ENCODE peak calls at places on chromosomes 1 and 21, in nine cellular contexts. D is NCI-H774; G is stimulated activated CD4-positive, alpha-beta T cell treated with anti-CD3 and anti-CD28 coated beads, Interleukin-4, amount 100 ng/mL, for 48 hours; J is CD8-positive, alpha-beta memory T cell; O is nephron progenitor cell; V is PC-3; Z is HuH-7; T is pancreas; K is ELF-1. E is an unnamed sample.

GRCh38 chr21:36989699-36990507 is 16.6 kb upstream of the RIPPLY3 start:
- DNase-seq in J (peak), T (peak), Z (peak), O (peak), G (peak), K (peak), D (peak), V (peak), E (peak)

GRCh38 chr1:205324781-205325180 is 3.2 kb upstream of the NUAK2 start:
- DNase-seq in V (no peak), J (no peak), Z (no peak), D (no peak), K (peak), T (no peak), O (no peak), G (no peak), E (no peak)

GRCh38 chr21:28334407-28334806 is 658.3 kb downstream of the LTN1 start:
- DNase-seq in T (no peak), K (no peak), G (no peak), Z (no peak), D (no peak), J (no peak), O (no peak), V (peak), E (no peak)

GRCh38 chr1:82449671-82450070 is 648.9 kb downstream of the ADGRL2 start:
- DNase-seq in T (no peak), K (no peak), J (no peak), Z (no peak), D (no peak), O (no peak), G (no peak), V (no peak), E (no peak)

GRCh38 chr1:22526098-22526497 is 37.2 kb upstream of the EPHA8 start:
- DNase-seq in V (no peak), J (no peak), G (no peak), T (peak), Z (no peak), D (no peak), O (no peak), K (no peak), E (no peak)

GRCh38 chr1:61247881-61248752 is 165.8 kb downstream of the NFIA start:
- DNase-seq in K (no peak), V (no peak), D (no peak), J (no peak), G (no peak), Z (no peak), O (no peak), T (no peak), E (no peak)

GRCh38 chr1:17709981-17710380 is 45.2 kb upstream of the ACTL8 start:
- DNase-seq in J (no peak), O (no peak), D (no peak), Z (no peak), T (no peak), K (no peak), G (no peak), V (no peak), E (no peak)

GRCh38 chr1:54845772-54846171 is 41.2 kb downstream of the DHCR24 start:
- DNase-seq in D (no peak), O (no peak), T (no peak), K (no peak), V (no peak), G (no peak), J (no peak), Z (no peak), E (no peak)

GRCh38 chr1:16226495-16227179 is 10.3 kb downstream of the CPLANE2 start:
- DNase-seq in G (no peak), T (peak), V (no peak), Z (peak), O (peak), K (peak), J (no peak), D (no peak), E (no peak)

GRCh38 chr1:16155537-16156410 is at the start of gene EPHA2:
- DNase-seq in D (no peak), J (no peak), Z (peak), V (peak), K (peak), G (no peak), T (peak), O (peak), E (no peak)

GRCh38 chr1:177164380-177165068 is at the start of gene ASTN1:
- DNase-seq in V (no peak), J (no peak), Z (no peak), D (no peak), K (peak), G (no peak), T (no peak), O (peak), E (no peak)

GRCh38 chr21:28333455-28334108 is 659.1 kb downstream of the LTN1 start:
- DNase-seq in V (no peak), Z (no peak), K (no peak), T (no peak), J (no peak), G (no peak), O (no peak), D (no peak), E (no peak)

GRCh38 chr21:15293251-15293650 is 228.5 kb upstream of the NRIP1 start:
- DNase-seq in O (no peak), Z (no peak), G (no peak), K (peak), T (no peak), D (no peak), V (peak), J (no peak), E (no peak)

GRCh38 chr1:44314401-44314800 is 40.7 kb downstream of the ERI3 start:
- DNase-seq in V (no peak), O (no peak), G (no peak), D (no peak), K (peak), Z (no peak), T (no peak), J (no peak), E (no peak)

GRCh38 chr1:11730429-11730861 is 5.5 kb upstream of the AGTRAP start:
- DNase-seq in O (no peak), T (no peak), K (no peak), D (no peak), J (no peak), G (no peak), Z (no peak), V (peak), E (peak)

GRCh38 chr1:224212618-224213037 is 29.6 kb downstream of the DEGS1 start:
- DNase-seq in K (peak), Z (no peak), V (peak), T (no peak), D (no peak), O (no peak), J (no peak), G (no peak), E (no peak)

GRCh38 chr1:185045793-185046441 is 559 bp downstream of the RNF2 start:
- DNase-seq in O (peak), V (no peak), K (peak), Z (peak), T (peak), D (peak), G (peak), J (no peak), E (no peak)

GRCh38 chr1:229993060-229993459 is 74.0 kb upstream of the GALNT2 start:
- DNase-seq in V (no peak), O (no peak), D (no peak), K (no peak), G (no peak), T (no peak), Z (no peak), J (no peak), E (no peak)

GRCh38 chr1:113303252-113303651 is 87.1 kb upstream of the MAGI3 start:
- DNase-seq in J (no peak), V (no peak), T (no peak), G (no peak), Z (no peak), D (no peak), K (no peak), O (no peak), E (no peak)

GRCh38 chr1:92759361-92759760 is 25.5 kb downstream of the EVI5 start:
- DNase-seq in Z (no peak), J (no peak), V (no peak), T (no peak), O (no peak), G (no peak), D (no peak), K (no peak), E (no peak)

GRCh38 chr1:201490708-201491131 is 16.2 kb downstream of the CSRP1 start:
- DNase-seq in K (no peak), Z (no peak), T (no peak), G (no peak), J (no peak), V (no peak), D (no peak), O (no peak), E (no peak)

GRCh38 chr21:32459972-32460371 is 47.5 kb downstream of the EVA1C start:
- DNase-seq in J (no peak), Z (no peak), K (no peak), O (no peak), T (no peak), D (no peak), G (no peak), V (no peak), E (no peak)

GRCh38 chr1:76313304-76313703 is 238.8 kb downstream of the ST6GALNAC3 start:
- DNase-seq in O (no peak), G (no peak), V (no peak), T (no peak), J (no peak), D (no peak), Z (no peak), K (no peak), E (no peak)

GRCh38 chr1:7281821-7282220 is 489.3 kb upstream of the VAMP3 start:
- DNase-seq in D (no peak), O (no peak), J (no peak), Z (no peak), K (no peak), T (no peak), V (no peak), G (no peak), E (no peak)

GRCh38 chr1:221611930-221612777 is 129.7 kb downstream of the DUSP10 start:
- DNase-seq in K (peak), G (no peak), D (no peak), V (peak), T (no peak), O (no peak), J (no peak), Z (no peak), E (no peak)

GRCh38 chr21:28230559-28230958 is 762.1 kb downstream of the LTN1 start:
- DNase-seq in V (peak), T (no peak), O (no peak), G (no peak), D (no peak), J (no peak), Z (no peak), K (no peak), E (no peak)

GRCh38 chr21:25103500-25104207 is 503.6 kb downstream of the MRPL39 start:
- DNase-seq in V (no peak), O (no peak), T (no peak), J (no peak), Z (no peak), G (no peak), K (no peak), D (no peak), E (no peak)

GRCh38 chr1:58941471-58942289 is 157.8 kb upstream of the JUN start:
- DNase-seq in T (no peak), D (no peak), Z (no peak), V (no peak), G (no peak), K (no peak), O (no peak), J (no peak), E (peak)

GRCh38 chr1:15882665-15883064 is 35.2 kb downstream of the SPEN start:
- DNase-seq in O (no peak), K (no peak), G (no peak), J (no peak), D (no peak), T (no peak), V (no peak), Z (no peak), E (no peak)

GRCh38 chr1:224300346-224300745 is 29.6 kb downstream of the NVL start:
- DNase-seq in O (no peak), Z (no peak), T (no peak), V (peak), D (no peak), J (no peak), G (no peak), K (no peak), E (no peak)

GRCh38 chr1:114145504-114146160 is 8.0 kb downstream of the SYT6 start:
- DNase-seq in V (no peak), Z (no peak), O (no peak), K (no peak), G (no peak), T (no peak), D (no peak), J (no peak), E (no peak)